ENCODE peak calls at places on chromosomes 5 and 9, in eight cellular contexts. One of them, this sample, is unnamed.

GRCh38 chr5:119178435-119178834 is 107.5 kb downstream of the DMXL1 start:
- DNase-seq in dorsolateral prefrontal cortex: no peak
- DNase-seq in AG04450: no peak
- DNase-seq in sigmoid colon: no peak
- DNase-seq in brain microvascular endothelial cell: no peak
- DNase-seq in heart left ventricle: no peak
- DNase-seq in kidney: no peak
- DNase-seq in psoas muscle: no peak
- DNase-seq in this sample: no peak

GRCh38 chr5:73853091-73853490 is 227.1 kb downstream of the ARHGEF28 start:
- DNase-seq in dorsolateral prefrontal cortex: no peak
- DNase-seq in AG04450: peak; percentile 11
- DNase-seq in sigmoid colon: no peak
- DNase-seq in brain microvascular endothelial cell: peak; percentile 15
- DNase-seq in heart left ventricle: no peak
- DNase-seq in kidney: no peak
- DNase-seq in psoas muscle: no peak
- DNase-seq in this sample: peak; percentile 69

GRCh38 chr9:3527653-3527960 is 1.8 kb upstream of the RFX3 start:
- DNase-seq in dorsolateral prefrontal cortex: no peak
- DNase-seq in AG04450: no peak
- DNase-seq in sigmoid colon: no peak
- DNase-seq in brain microvascular endothelial cell: no peak
- DNase-seq in heart left ventricle: no peak
- DNase-seq in kidney: no peak
- DNase-seq in psoas muscle: no peak
- DNase-seq in this sample: no peak

GRCh38 chr5:16897284-16897704 is 38.8 kb downstream of the MYO10 start:
- DNase-seq in dorsolateral prefrontal cortex: no peak
- DNase-seq in AG04450: no peak
- DNase-seq in sigmoid colon: no peak
- DNase-seq in brain microvascular endothelial cell: peak; percentile 70
- DNase-seq in heart left ventricle: no peak
- DNase-seq in kidney: no peak
- DNase-seq in psoas muscle: no peak
- DNase-seq in this sample: peak; percentile 45

GRCh38 chr5:123976393-123977029 is 464.5 kb downstream of the CSNK1G3 start:
- DNase-seq in dorsolateral prefrontal cortex: no peak
- DNase-seq in AG04450: no peak
- DNase-seq in sigmoid colon: no peak
- DNase-seq in brain microvascular endothelial cell: no peak
- DNase-seq in heart left ventricle: no peak
- DNase-seq in kidney: no peak
- DNase-seq in psoas muscle: no peak
- DNase-seq in this sample: no peak

GRCh38 chr9:38012767-38013450 is 56.1 kb downstream of the SHB start:
- DNase-seq in dorsolateral prefrontal cortex: no peak
- DNase-seq in AG04450: no peak
- DNase-seq in sigmoid colon: no peak
- DNase-seq in brain microvascular endothelial cell: no peak
- DNase-seq in heart left ventricle: no peak
- DNase-seq in kidney: no peak
- DNase-seq in psoas muscle: no peak
- DNase-seq in this sample: no peak

GRCh38 chr5:133995903-133996563 is 8.7 kb downstream of the VDAC1 start:
- DNase-seq in dorsolateral prefrontal cortex: no peak
- DNase-seq in AG04450: no peak
- DNase-seq in sigmoid colon: no peak
- DNase-seq in brain microvascular endothelial cell: no peak
- DNase-seq in heart left ventricle: no peak
- DNase-seq in kidney: no peak
- DNase-seq in psoas muscle: peak; percentile 55
- DNase-seq in this sample: no peak

GRCh38 chr5:179998485-179998884 is 73.1 kb downstream of the RNF130 start:
- DNase-seq in dorsolateral prefrontal cortex: no peak
- DNase-seq in AG04450: no peak
- DNase-seq in sigmoid colon: no peak
- DNase-seq in brain microvascular endothelial cell: no peak
- DNase-seq in heart left ventricle: no peak
- DNase-seq in kidney: no peak
- DNase-seq in psoas muscle: no peak
- DNase-seq in this sample: no peak

GRCh38 chr9:76404401-76404800 is 10.2 kb upstream of the RFK start:
- DNase-seq in dorsolateral prefrontal cortex: no peak
- DNase-seq in AG04450: no peak
- DNase-seq in sigmoid colon: no peak
- DNase-seq in brain microvascular endothelial cell: no peak
- DNase-seq in heart left ventricle: no peak
- DNase-seq in kidney: no peak
- DNase-seq in psoas muscle: no peak
- DNase-seq in this sample: no peak

GRCh38 chr9:132136151-132136892 is 25.5 kb upstream of the NTNG2 start:
- DNase-seq in dorsolateral prefrontal cortex: no peak
- DNase-seq in AG04450: no peak
- DNase-seq in sigmoid colon: no peak
- DNase-seq in brain microvascular endothelial cell: no peak
- DNase-seq in heart left ventricle: no peak
- DNase-seq in kidney: no peak
- DNase-seq in psoas muscle: no peak
- DNase-seq in this sample: no peak

GRCh38 chr9:27247756-27248155 is 49.2 kb downstream of the EQTN start:
- DNase-seq in dorsolateral prefrontal cortex: no peak
- DNase-seq in AG04450: peak; percentile 11
- DNase-seq in sigmoid colon: no peak
- DNase-seq in brain microvascular endothelial cell: peak; percentile 73
- DNase-seq in heart left ventricle: no peak
- DNase-seq in kidney: no peak
- DNase-seq in psoas muscle: no peak
- DNase-seq in this sample: peak; percentile 71

GRCh38 chr5:96031180-96031579 is 69.5 kb upstream of the ELL2 start:
- DNase-seq in dorsolateral prefrontal cortex: no peak
- DNase-seq in AG04450: no peak
- DNase-seq in sigmoid colon: no peak
- DNase-seq in brain microvascular endothelial cell: no peak
- DNase-seq in heart left ventricle: no peak
- DNase-seq in kidney: no peak
- DNase-seq in psoas muscle: no peak
- DNase-seq in this sample: no peak

GRCh38 chr9:98314381-98315066 is 59.1 kb upstream of the TBC1D2 start:
- DNase-seq in dorsolateral prefrontal cortex: no peak
- DNase-seq in AG04450: no peak
- DNase-seq in sigmoid colon: no peak
- DNase-seq in brain microvascular endothelial cell: no peak
- DNase-seq in heart left ventricle: no peak
- DNase-seq in kidney: peak; percentile 59
- DNase-seq in psoas muscle: no peak
- DNase-seq in this sample: peak; percentile 70

GRCh38 chr5:118405650-118406061 is 582.7 kb downstream of the DTWD2 start:
- DNase-seq in dorsolateral prefrontal cortex: no peak
- DNase-seq in AG04450: no peak
- DNase-seq in sigmoid colon: no peak
- DNase-seq in brain microvascular endothelial cell: peak; percentile 0
- DNase-seq in heart left ventricle: peak; percentile 47
- DNase-seq in kidney: no peak
- DNase-seq in psoas muscle: no peak
- DNase-seq in this sample: no peak

GRCh38 chr5:72093824-72094223 is 13.5 kb upstream of the MAP1B start:
- DNase-seq in dorsolateral prefrontal cortex: no peak
- DNase-seq in AG04450: no peak
- DNase-seq in sigmoid colon: no peak
- DNase-seq in brain microvascular endothelial cell: no peak
- DNase-seq in heart left ventricle: no peak
- DNase-seq in kidney: no peak
- DNase-seq in psoas muscle: no peak
- DNase-seq in this sample: no peak

GRCh38 chr5:1975898-1976765 is 93.4 kb upstream of the IRX4 start:
- DNase-seq in dorsolateral prefrontal cortex: no peak
- DNase-seq in AG04450: no peak
- DNase-seq in sigmoid colon: no peak
- DNase-seq in brain microvascular endothelial cell: no peak
- DNase-seq in heart left ventricle: no peak
- DNase-seq in kidney: no peak
- DNase-seq in psoas muscle: no peak
- DNase-seq in this sample: no peak

GRCh38 chr5:59661306-59661705 is 232.2 kb downstream of the PDE4D start:
- DNase-seq in dorsolateral prefrontal cortex: no peak
- DNase-seq in AG04450: no peak
- DNase-seq in sigmoid colon: no peak
- DNase-seq in brain microvascular endothelial cell: no peak
- DNase-seq in heart left ventricle: no peak
- DNase-seq in kidney: no peak
- DNase-seq in psoas muscle: no peak
- DNase-seq in this sample: no peak

GRCh38 chr5:32563614-32564013 is 21.7 kb upstream of the SUB1 start:
- DNase-seq in dorsolateral prefrontal cortex: no peak
- DNase-seq in AG04450: no peak
- DNase-seq in sigmoid colon: no peak
- DNase-seq in brain microvascular endothelial cell: no peak
- DNase-seq in heart left ventricle: no peak
- DNase-seq in kidney: no peak
- DNase-seq in psoas muscle: no peak
- DNase-seq in this sample: no peak

GRCh38 chr5:160935776-160936175 is 83.8 kb upstream of the ATP10B start:
- DNase-seq in dorsolateral prefrontal cortex: no peak
- DNase-seq in AG04450: no peak
- DNase-seq in sigmoid colon: no peak
- DNase-seq in brain microvascular endothelial cell: no peak
- DNase-seq in heart left ventricle: no peak
- DNase-seq in kidney: no peak
- DNase-seq in psoas muscle: no peak
- DNase-seq in this sample: no peak
- H3K27ac ChIP-seq in dorsolateral prefrontal cortex: no peak overlapping the region
- H3K27ac ChIP-seq in AG04450: no peak overlapping the region
- H3K27ac ChIP-seq in sigmoid colon: no peak overlapping the region
- H3K27ac ChIP-seq in brain microvascular endothelial cell: no peak overlapping the region
- H3K27ac ChIP-seq in heart left ventricle: no peak overlapping the region
- H3K27ac ChIP-seq in kidney: no peak overlapping the region
- H3K27ac ChIP-seq in psoas muscle: no peak overlapping the region
- H3K27ac ChIP-seq in this sample: no peak overlapping the region

GRCh38 chr5:51378061-51378409 is 5.2 kb upstream of the ISL1 start:
- DNase-seq in dorsolateral prefrontal cortex: no peak
- DNase-seq in AG04450: no peak
- DNase-seq in sigmoid colon: no peak
- DNase-seq in brain microvascular endothelial cell: no peak
- DNase-seq in heart left ventricle: no peak
- DNase-seq in kidney: no peak
- DNase-seq in psoas muscle: no peak
- DNase-seq in this sample: no peak
- TF ChIP-seq CTCF in dorsolateral prefrontal cortex: no peak
- TF ChIP-seq CTCF in AG04450: no peak
- TF ChIP-seq CTCF in sigmoid colon: no peak
- TF ChIP-seq CTCF in brain microvascular endothelial cell: no peak
- TF ChIP-seq CTCF in heart left ventricle: no peak
- TF ChIP-seq CTCF in kidney: no peak
- TF ChIP-seq CTCF in psoas muscle: no peak
- TF ChIP-seq CTCF in this sample: no peak

DNA sequence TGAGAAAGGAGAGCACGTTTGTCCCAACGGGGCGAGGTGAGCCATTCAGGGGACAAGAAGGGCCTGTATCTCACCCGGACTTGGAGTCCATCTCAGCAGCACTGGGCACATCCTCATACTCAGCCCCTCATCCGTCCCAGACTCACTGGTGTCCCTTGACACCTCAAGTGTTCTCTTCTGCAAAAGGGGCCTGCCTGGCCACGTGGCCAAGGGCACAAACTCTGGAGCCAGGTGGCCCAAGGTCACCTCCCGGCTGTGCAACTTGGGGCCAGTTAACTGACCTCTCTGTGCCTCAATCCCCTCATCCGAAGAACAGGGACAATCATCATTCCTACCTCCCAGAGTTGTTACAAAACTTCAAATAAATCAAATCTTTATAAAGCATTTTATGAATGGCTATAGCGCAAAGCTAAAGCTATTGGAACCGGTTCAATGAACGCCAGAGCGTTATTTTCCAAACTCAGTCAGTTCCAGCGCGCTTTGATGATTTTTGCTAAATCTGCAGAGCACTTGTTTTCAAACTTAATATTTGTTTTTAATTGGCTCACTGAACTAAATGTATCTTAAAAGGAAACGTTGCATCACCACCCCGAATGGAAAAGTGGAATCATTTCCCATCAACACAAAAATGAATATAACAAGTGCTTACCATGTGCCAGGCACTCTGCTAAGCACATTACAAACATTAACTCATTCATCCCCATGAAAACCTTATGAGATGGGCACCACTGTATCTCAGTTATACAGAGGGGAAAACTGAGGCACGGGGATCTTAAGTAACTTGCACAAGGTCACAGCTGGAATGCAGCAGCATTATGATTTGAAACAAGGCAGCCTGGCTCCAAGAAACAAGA is 49.3 kb downstream of the DUSP1 start:
- DNase-seq in dorsolateral prefrontal cortex: no peak
- DNase-seq in AG04450: no peak
- DNase-seq in sigmoid colon: no peak
- DNase-seq in brain microvascular endothelial cell: no peak
- DNase-seq in heart left ventricle: peak; percentile 23
- DNase-seq in kidney: peak; percentile 67
- DNase-seq in psoas muscle: peak; percentile 28
- DNase-seq in this sample: no peak
- H3K27ac ChIP-seq in dorsolateral prefrontal cortex: peak overlapping the region; percentile 55
- H3K27ac ChIP-seq in AG04450: no peak overlapping the region
- H3K27ac ChIP-seq in sigmoid colon: peak overlapping the region; percentile 2
- H3K27ac ChIP-seq in brain microvascular endothelial cell: no peak overlapping the region
- H3K27ac ChIP-seq in heart left ventricle: peak overlapping the region; percentile 34
- H3K27ac ChIP-seq in kidney: peak overlapping the region; percentile 35
- H3K27ac ChIP-seq in psoas muscle: peak overlapping the region; percentile 70
- H3K27ac ChIP-seq in this sample: peak overlapping the region; percentile 3

GRCh38 chr5:127562252-127562651 is 44.8 kb downstream of the PRRC1 start:
- DNase-seq in dorsolateral prefrontal cortex: no peak
- DNase-seq in AG04450: no peak
- DNase-seq in sigmoid colon: no peak
- DNase-seq in brain microvascular endothelial cell: no peak
- DNase-seq in heart left ventricle: no peak
- DNase-seq in kidney: no peak
- DNase-seq in psoas muscle: no peak
- DNase-seq in this sample: no peak
- TF ChIP-seq CTCF in dorsolateral prefrontal cortex: peak; percentile 40
- TF ChIP-seq CTCF in AG04450: peak; percentile 10
- TF ChIP-seq CTCF in sigmoid colon: peak; percentile 20
- TF ChIP-seq CTCF in brain microvascular endothelial cell: peak; percentile 35
- TF ChIP-seq CTCF in heart left ventricle: peak; percentile 35
- TF ChIP-seq CTCF in kidney: no peak
- TF ChIP-seq CTCF in psoas muscle: peak; percentile 56
- TF ChIP-seq CTCF in this sample: peak; percentile 42

GRCh38 chr5:10733426-10733825 is 27.6 kb downstream of the DAP start:
- DNase-seq in dorsolateral prefrontal cortex: no peak
- DNase-seq in AG04450: no peak
- DNase-seq in sigmoid colon: no peak
- DNase-seq in brain microvascular endothelial cell: no peak
- DNase-seq in heart left ventricle: no peak
- DNase-seq in kidney: no peak
- DNase-seq in psoas muscle: no peak
- DNase-seq in this sample: no peak
- H3K27ac ChIP-seq in dorsolateral prefrontal cortex: no peak overlapping the region
- H3K27ac ChIP-seq in AG04450: no peak overlapping the region
- H3K27ac ChIP-seq in sigmoid colon: no peak overlapping the region
- H3K27ac ChIP-seq in brain microvascular endothelial cell: no peak overlapping the region
- H3K27ac ChIP-seq in heart left ventricle: no peak overlapping the region
- H3K27ac ChIP-seq in kidney: no peak overlapping the region
- H3K27ac ChIP-seq in psoas muscle: no peak overlapping the region
- H3K27ac ChIP-seq in this sample: no peak overlapping the region

This sample was measured in RWPE1.